ENCODE peak calls at places on chromosomes 7 and 10, in six cellular contexts. B, T, R, H, M and Q are unnamed samples.

GRCh38 chr7:131525820-131526219 is 30.6 kb downstream of the PODXL start:
- DNase-seq in H (peak; percentile 8), T (no peak), B (no peak), R (no peak), M (no peak), Q (peak; percentile 1)

GRCh38 chr10:42519761-42520460 is 118.5 kb downstream of the ZNF33B start:
- DNase-seq in M (peak; percentile 1), H (no peak), T (no peak), B (no peak), R (peak; percentile 4), Q (no peak)

GRCh38 chr7:93226310-93226709 is at the start of gene HEPACAM2:
- DNase-seq in T (no peak), H (no peak), B (no peak), R (no peak), M (no peak), Q (no peak)

GRCh38 chr10:17222329-17222728 is 5.7 kb upstream of the VIM start:
- DNase-seq in R (no peak), B (no peak), H (no peak), M (no peak), T (no peak), Q (no peak)

GRCh38 chr7:134442441-134443220 is 16.3 kb downstream of the AKR1B1 start:
- DNase-seq in B (no peak), M (no peak), R (no peak), H (no peak), T (no peak), Q (no peak)

GRCh38 chr10:60816624-60817023 is 38.3 kb downstream of the CDK1 start:
- DNase-seq in T (peak; percentile 82), M (peak; percentile 89), B (no peak), H (peak; percentile 73), R (peak; percentile 87), Q (no peak)

GRCh38 chr7:47596502-47597202 is 14.7 kb upstream of the TNS3 start:
- DNase-seq in T (peak; percentile 36), M (peak; percentile 43), R (no peak), H (no peak), B (no peak), Q (no peak)

GRCh38 chr10:103244663-103245271 is 920 bp upstream of the RPEL1 start:
- DNase-seq in H (peak; percentile 70), T (peak; percentile 80), R (peak; percentile 85), B (no peak), M (peak; percentile 91), Q (no peak)

GRCh38 chr7:194257-194995 is 2.1 kb downstream of the FAM20C start:
- DNase-seq in R (no peak), H (peak; percentile 22), M (peak; percentile 49), T (peak; percentile 33), B (no peak), Q (no peak)

GRCh38 chr7:117972606-117973005 is 99.4 kb upstream of the CTTNBP2 start:
- DNase-seq in H (no peak), T (no peak), R (no peak), M (no peak), B (no peak), Q (no peak)

GRCh38 chr10:122879339-122880273 is at the start of gene FAM24B:
- DNase-seq in H (peak; percentile 98), B (peak; percentile 96), M (peak; percentile 98), R (peak; percentile 98), T (peak; percentile 91), Q (peak; percentile 86)